ENCODE peak calls at places on chromosomes 12 and 14, in six cellular contexts. One of them, this sample, is unnamed.
A peak's percentile ranks its signal among the peaks of the same experiment; 100 is the strongest.

GRCh38 chr12:52267699-52268098 is 6.7 kb upstream of the KRT86 start:
- DNase-seq in SK-N-SH: no peak
- DNase-seq in GM12878: no peak
- DNase-seq in K562: no peak
- DNase-seq in HepG2: no peak
- DNase-seq in HCT116: no peak
- DNase-seq in this sample: no peak

GRCh38 chr12:64610660-64611429 is 550 bp downstream of the RASSF3 start:
- DNase-seq in HepG2: peak; percentile 44
- DNase-seq in K562: peak; percentile 76
- DNase-seq in HCT116: no peak
- DNase-seq in GM12878: no peak
- DNase-seq in SK-N-SH: peak; percentile 82
- DNase-seq in this sample: no peak

GRCh38 chr14:71591929-71592328 is 340.3 kb upstream of the RGS6 start:
- DNase-seq in GM12878: no peak
- DNase-seq in HepG2: no peak
- DNase-seq in SK-N-SH: no peak
- DNase-seq in K562: no peak
- DNase-seq in HCT116: peak; percentile 16
- DNase-seq in this sample: peak; percentile 13

GRCh38 chr12:18700254-18700653 is 37.6 kb downstream of the PLCZ1 start:
- DNase-seq in SK-N-SH: peak; percentile 1
- DNase-seq in HCT116: no peak
- DNase-seq in K562: no peak
- DNase-seq in HepG2: no peak
- DNase-seq in GM12878: no peak
- DNase-seq in this sample: no peak

GRCh38 chr12:53123578-53124351 is 20.5 kb downstream of the SOAT2 start:
- DNase-seq in GM12878: no peak
- DNase-seq in SK-N-SH: no peak
- DNase-seq in K562: no peak
- DNase-seq in HepG2: no peak
- DNase-seq in HCT116: no peak
- DNase-seq in this sample: no peak

GRCh38 chr12:93363854-93364297 is 13.8 kb upstream of the NUDT4 start:
- DNase-seq in SK-N-SH: no peak
- DNase-seq in HepG2: no peak
- DNase-seq in HCT116: no peak
- DNase-seq in K562: no peak
- DNase-seq in GM12878: no peak
- DNase-seq in this sample: no peak

GRCh38 chr14:77120771-77121743 is 20.5 kb downstream of the ZDHHC22 start:
- DNase-seq in HCT116: no peak
- DNase-seq in GM12878: peak; percentile 97
- DNase-seq in K562: no peak
- DNase-seq in SK-N-SH: no peak
- DNase-seq in HepG2: no peak
- DNase-seq in this sample: no peak

GRCh38 chr14:87161502-87161901 is 831.5 kb downstream of the GALC start:
- DNase-seq in K562: no peak
- DNase-seq in HCT116: no peak
- DNase-seq in SK-N-SH: no peak
- DNase-seq in HepG2: no peak
- DNase-seq in GM12878: no peak
- DNase-seq in this sample: no peak

GRCh38 chr14:90456551-90456950 is 59.7 kb downstream of the CALM1 start:
- DNase-seq in HCT116: no peak
- DNase-seq in GM12878: no peak
- DNase-seq in SK-N-SH: no peak
- DNase-seq in HepG2: no peak
- DNase-seq in K562: no peak
- DNase-seq in this sample: no peak

GRCh38 chr12:20549115-20549719 is 145.9 kb upstream of the SLCO1C1 start:
- DNase-seq in SK-N-SH: peak; percentile 75
- DNase-seq in K562: no peak
- DNase-seq in HCT116: peak; percentile 34
- DNase-seq in HepG2: peak; percentile 4
- DNase-seq in GM12878: no peak
- DNase-seq in this sample: peak; percentile 28

GRCh38 chr12:42963993-42964392 is 374.4 kb upstream of the PRICKLE1 start:
- DNase-seq in HCT116: no peak
- DNase-seq in GM12878: no peak
- DNase-seq in HepG2: no peak
- DNase-seq in SK-N-SH: no peak
- DNase-seq in K562: no peak
- DNase-seq in this sample: no peak

GRCh38 chr12:70386771-70387170 is 20.7 kb downstream of the KCNMB4 start:
- DNase-seq in K562: no peak
- DNase-seq in HCT116: no peak
- DNase-seq in GM12878: no peak
- DNase-seq in SK-N-SH: no peak
- DNase-seq in HepG2: no peak
- DNase-seq in this sample: no peak

GRCh38 chr14:21185506-21185905 is 29.6 kb upstream of the OR5AU1 start:
- DNase-seq in HepG2: no peak
- DNase-seq in SK-N-SH: no peak
- DNase-seq in GM12878: no peak
- DNase-seq in K562: no peak
- DNase-seq in HCT116: no peak
- DNase-seq in this sample: no peak

DNA sequence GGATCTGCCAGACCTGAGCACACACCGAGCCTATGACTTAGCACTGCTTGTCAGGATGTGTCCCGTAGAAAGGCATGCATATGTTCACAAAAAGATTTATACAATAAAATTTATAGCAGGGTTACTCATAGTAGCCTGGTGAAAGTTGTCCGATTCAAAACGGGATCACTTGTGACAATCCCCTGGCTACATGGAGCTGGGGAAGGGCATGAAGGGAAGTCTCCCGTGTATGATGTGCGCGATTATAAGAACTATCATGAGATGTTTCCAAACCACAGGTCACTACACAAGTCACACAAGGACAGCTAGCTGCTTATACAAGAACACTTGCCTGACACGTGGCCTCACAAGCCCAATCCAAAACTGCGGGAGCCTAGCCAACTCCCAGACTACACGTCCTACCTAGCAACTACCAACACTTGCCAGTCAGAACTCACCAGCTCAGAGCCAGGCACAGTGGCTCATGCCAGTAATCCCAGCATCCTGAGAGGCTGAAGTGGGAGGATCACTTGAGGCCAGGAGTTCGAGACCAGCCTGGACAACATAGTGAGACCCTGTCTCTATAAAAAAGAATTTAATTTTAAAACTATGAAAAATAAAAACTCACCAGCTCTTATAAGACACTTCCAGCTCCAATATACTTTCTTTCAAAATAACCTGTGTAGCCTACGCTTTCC is 7.5 kb upstream of the CDCA4 start:
- DNase-seq in K562: no peak
- DNase-seq in HCT116: no peak
- DNase-seq in HepG2: no peak
- DNase-seq in SK-N-SH: no peak
- DNase-seq in GM12878: no peak
- DNase-seq in this sample: peak; percentile 99
- TF ChIP-seq JUND in K562: no peak
- TF ChIP-seq JUND in HCT116: no peak
- TF ChIP-seq JUND in HepG2: no peak
- TF ChIP-seq JUND in SK-N-SH: no peak
- TF ChIP-seq JUND in GM12878: no peak
- TF ChIP-seq JUND in this sample: no peak

GRCh38 chr14:54696998-54697397 is 130.1 kb downstream of the SAMD4A start:
- DNase-seq in K562: no peak
- DNase-seq in HCT116: no peak
- DNase-seq in GM12878: no peak
- DNase-seq in SK-N-SH: no peak
- DNase-seq in HepG2: no peak
- DNase-seq in this sample: no peak
- TF ChIP-seq JUND in K562: no peak
- TF ChIP-seq JUND in HCT116: no peak
- TF ChIP-seq JUND in GM12878: no peak
- TF ChIP-seq JUND in SK-N-SH: no peak
- TF ChIP-seq JUND in HepG2: no peak
- TF ChIP-seq JUND in this sample: no peak

GRCh38 chr12:95919110-95919509 is 23.3 kb downstream of the CCDC38 start:
- DNase-seq in K562: no peak
- DNase-seq in GM12878: no peak
- DNase-seq in SK-N-SH: no peak
- DNase-seq in HCT116: no peak
- DNase-seq in HepG2: no peak
- DNase-seq in this sample: no peak

GRCh38 chr12:95922231-95922630 is 20.2 kb downstream of the CCDC38 start:
- DNase-seq in K562: no peak
- DNase-seq in HepG2: no peak
- DNase-seq in GM12878: no peak
- DNase-seq in HCT116: no peak
- DNase-seq in SK-N-SH: no peak
- DNase-seq in this sample: no peak

GRCh38 chr12:95918194-95918993 is 24.0 kb downstream of the CCDC38 start:
- DNase-seq in HepG2: peak; percentile 71
- DNase-seq in SK-N-SH: peak; percentile 70
- DNase-seq in GM12878: no peak
- DNase-seq in HCT116: peak; percentile 37
- DNase-seq in K562: peak; percentile 17
- DNase-seq in this sample: peak; percentile 49
- TF ChIP-seq JUND in HepG2: no peak
- TF ChIP-seq JUND in SK-N-SH: no peak
- TF ChIP-seq JUND in GM12878: no peak
- TF ChIP-seq JUND in HCT116: no peak
- TF ChIP-seq JUND in K562: no peak
- TF ChIP-seq JUND in this sample: no peak

GRCh38 chr14:75295491-75296338 is 17.1 kb downstream of the FOS start:
- DNase-seq in GM12878: no peak
- DNase-seq in SK-N-SH: peak; percentile 80
- DNase-seq in K562: peak; percentile 52
- DNase-seq in HepG2: no peak
- DNase-seq in HCT116: no peak
- DNase-seq in this sample: peak; percentile 79
- TF ChIP-seq JUND in GM12878: no peak
- TF ChIP-seq JUND in SK-N-SH: no peak
- TF ChIP-seq JUND in K562: peak; percentile 16
- TF ChIP-seq JUND in HepG2: no peak
- TF ChIP-seq JUND in HCT116: no peak
- TF ChIP-seq JUND in this sample: no peak

DNA sequence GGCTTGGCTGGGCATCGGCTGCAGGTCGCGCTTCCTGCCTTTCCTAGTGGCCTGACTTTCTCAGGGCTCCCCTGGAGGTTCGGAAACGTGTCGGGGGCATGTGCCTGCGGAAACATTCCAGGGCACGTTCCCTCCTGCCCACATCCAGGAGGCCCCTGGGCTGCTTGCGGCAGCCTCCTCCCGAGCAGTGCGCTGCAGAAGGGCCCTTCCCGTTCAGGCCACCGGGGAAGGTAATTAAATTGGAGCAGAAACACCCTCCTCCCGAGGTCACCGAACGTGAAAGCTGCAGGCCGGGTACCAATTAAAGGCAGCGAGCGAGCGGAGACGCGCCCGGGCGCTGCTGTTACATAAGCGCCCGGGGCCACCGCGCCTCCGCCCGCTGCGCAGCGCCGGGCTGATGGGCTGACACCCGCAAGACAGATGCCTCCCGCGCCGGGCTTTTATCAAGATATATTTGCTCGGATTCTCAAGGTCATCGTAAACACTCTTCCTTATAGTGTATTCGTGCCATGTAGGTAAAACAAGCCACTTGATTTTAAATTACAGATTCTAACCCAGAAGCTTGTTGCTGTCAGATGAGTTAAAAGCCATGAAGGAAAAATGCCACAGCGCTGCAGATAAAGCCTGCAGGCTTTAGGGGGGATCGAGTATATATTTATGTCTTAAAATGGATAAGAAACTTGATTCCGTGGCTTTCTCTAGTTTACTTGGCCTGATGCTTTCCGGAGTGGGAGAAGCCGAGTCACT is 31.4 kb downstream of the SSPN start:
- DNase-seq in SK-N-SH: peak; percentile 73
- DNase-seq in K562: no peak
- DNase-seq in GM12878: no peak
- DNase-seq in HCT116: no peak
- DNase-seq in HepG2: no peak
- DNase-seq in this sample: no peak
- TF ChIP-seq JUND in SK-N-SH: no peak
- TF ChIP-seq JUND in K562: no peak
- TF ChIP-seq JUND in GM12878: no peak
- TF ChIP-seq JUND in HCT116: no peak
- TF ChIP-seq JUND in HepG2: no peak
- TF ChIP-seq JUND in this sample: no peak

DNA sequence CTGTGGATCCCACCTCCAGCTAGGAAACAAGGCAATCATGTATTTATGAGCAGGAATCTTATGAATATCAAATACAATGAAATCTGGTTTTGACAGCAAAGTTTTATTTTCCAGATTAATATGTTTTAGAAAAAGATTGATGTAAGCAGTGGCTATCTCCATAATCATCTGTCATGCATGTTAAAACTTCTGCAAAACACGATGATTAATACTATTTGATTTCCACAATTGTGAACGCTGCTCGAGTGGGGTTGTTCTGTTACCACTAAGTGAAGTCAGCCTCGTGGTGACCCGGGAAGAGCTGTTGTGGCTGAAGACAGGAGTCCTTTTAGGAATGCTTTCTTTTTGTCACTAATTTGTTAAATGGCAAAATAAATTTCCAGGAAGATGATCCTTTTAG is 9.4 kb downstream of the CFAP251 start:
- DNase-seq in SK-N-SH: no peak
- DNase-seq in HCT116: no peak
- DNase-seq in GM12878: no peak
- DNase-seq in HepG2: no peak
- DNase-seq in K562: no peak
- DNase-seq in this sample: no peak
- TF ChIP-seq JUND in SK-N-SH: no peak
- TF ChIP-seq JUND in HCT116: no peak
- TF ChIP-seq JUND in GM12878: no peak
- TF ChIP-seq JUND in HepG2: no peak
- TF ChIP-seq JUND in K562: no peak
- TF ChIP-seq JUND in this sample: no peak

GRCh38 chr12:79555006-79555925 is 135.5 kb downstream of the PAWR start:
- DNase-seq in GM12878: no peak
- DNase-seq in K562: no peak
- DNase-seq in SK-N-SH: peak; percentile 36
- DNase-seq in HepG2: peak; percentile 62
- DNase-seq in HCT116: peak; percentile 26
- DNase-seq in this sample: peak; percentile 76
- TF ChIP-seq JUND in GM12878: no peak
- TF ChIP-seq JUND in K562: no peak
- TF ChIP-seq JUND in SK-N-SH: no peak
- TF ChIP-seq JUND in HepG2: no peak
- TF ChIP-seq JUND in HCT116: no peak
- TF ChIP-seq JUND in this sample: peak; percentile 16

DNA sequence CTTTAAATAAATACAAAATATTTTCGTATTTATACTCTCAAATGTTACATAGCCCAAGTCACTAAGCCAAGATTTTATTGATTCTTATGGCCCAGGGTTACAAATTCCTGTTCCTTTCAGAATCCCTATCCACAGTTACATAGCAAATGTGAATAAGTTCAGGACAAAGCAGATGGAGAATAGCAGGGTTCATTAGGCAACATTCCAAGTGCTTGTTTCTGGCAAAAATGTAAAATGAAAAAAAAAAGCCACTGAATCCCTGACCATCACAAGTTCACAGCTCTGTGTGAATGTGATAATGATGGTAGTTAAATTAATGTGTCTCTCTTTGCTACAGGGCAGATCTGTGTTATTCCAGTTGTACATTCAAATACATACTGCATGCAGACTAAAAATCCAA is 74.6 kb downstream of the KCNC2 start:
- DNase-seq in K562: no peak
- DNase-seq in SK-N-SH: no peak
- DNase-seq in HCT116: no peak
- DNase-seq in HepG2: no peak
- DNase-seq in GM12878: no peak
- DNase-seq in this sample: no peak
- TF ChIP-seq JUND in K562: no peak
- TF ChIP-seq JUND in SK-N-SH: no peak
- TF ChIP-seq JUND in HCT116: no peak
- TF ChIP-seq JUND in HepG2: no peak
- TF ChIP-seq JUND in GM12878: no peak
- TF ChIP-seq JUND in this sample: no peak